ENCODE peak calls at places on chromosomes 7 and 10, in four cellular contexts. E is K562, D is GM12878, M is HepG2. K is an unnamed sample.

GRCh38 chr7:144821069-144821468 is 14.8 kb downstream of the TPK1 start:
- DNase-seq in D (peak; percentile 36), M (no peak), E (no peak), K (no peak)

GRCh38 chr10:133438711-133439273 is 14.4 kb upstream of the SPRN start:
- DNase-seq in D (peak; percentile 16), E (peak; percentile 55), M (peak; percentile 17), K (peak; percentile 38)

GRCh38 chr7:27163776-27164380 is 1.5 kb downstream of the HOXA9 start:
- DNase-seq in E (no peak), M (no peak), D (no peak), K (no peak)

GRCh38 chr7:73817121-73817520 is 13.7 kb upstream of the CLDN4 start:
- DNase-seq in D (no peak), M (no peak), E (no peak), K (no peak)

GRCh38 chr10:104334965-104335650 is 3.2 kb downstream of the ITPRIP start:
- DNase-seq in D (no peak), M (no peak), E (no peak), K (no peak)

GRCh38 chr10:93436577-93436976 is 45.6 kb downstream of the MYOF start:
- DNase-seq in E (no peak), D (no peak), M (no peak), K (peak; percentile 20)

GRCh38 chr7:97845622-97846203 is 26.5 kb downstream of the ASNS start:
- DNase-seq in M (peak; percentile 9), D (no peak), E (peak; percentile 47), K (peak; percentile 55)

GRCh38 chr7:42096681-42097637 is 140.1 kb downstream of the GLI3 start:
- DNase-seq in E (no peak), M (no peak), D (no peak), K (no peak)

GRCh38 chr7:153388611-153389010 is 629.1 kb downstream of the ACTR3B start:
- DNase-seq in E (no peak), M (no peak), D (no peak), K (no peak)

GRCh38 chr10:3186365-3186764 is 13.8 kb upstream of the PITRM1 start:
- DNase-seq in M (no peak), E (no peak), D (no peak), K (no peak)

GRCh38 chr7:23065974-23066373 is 39.6 kb upstream of the KLHL7 start:
- DNase-seq in D (no peak), M (no peak), E (no peak), K (no peak)

GRCh38 chr10:95363303-95363912 is 72.6 kb upstream of the PDLIM1 start:
- DNase-seq in E (peak; percentile 74), M (peak; percentile 71), D (peak; percentile 50), K (peak; percentile 85)

GRCh38 chr10:51144161-51144781 is 70.0 kb downstream of the PRKG1 start:
- DNase-seq in E (no peak), D (no peak), M (no peak), K (no peak)
- TF ChIP-seq CREB1 in E (no peak), D (no peak), M (no peak), K (no peak)

DNA sequence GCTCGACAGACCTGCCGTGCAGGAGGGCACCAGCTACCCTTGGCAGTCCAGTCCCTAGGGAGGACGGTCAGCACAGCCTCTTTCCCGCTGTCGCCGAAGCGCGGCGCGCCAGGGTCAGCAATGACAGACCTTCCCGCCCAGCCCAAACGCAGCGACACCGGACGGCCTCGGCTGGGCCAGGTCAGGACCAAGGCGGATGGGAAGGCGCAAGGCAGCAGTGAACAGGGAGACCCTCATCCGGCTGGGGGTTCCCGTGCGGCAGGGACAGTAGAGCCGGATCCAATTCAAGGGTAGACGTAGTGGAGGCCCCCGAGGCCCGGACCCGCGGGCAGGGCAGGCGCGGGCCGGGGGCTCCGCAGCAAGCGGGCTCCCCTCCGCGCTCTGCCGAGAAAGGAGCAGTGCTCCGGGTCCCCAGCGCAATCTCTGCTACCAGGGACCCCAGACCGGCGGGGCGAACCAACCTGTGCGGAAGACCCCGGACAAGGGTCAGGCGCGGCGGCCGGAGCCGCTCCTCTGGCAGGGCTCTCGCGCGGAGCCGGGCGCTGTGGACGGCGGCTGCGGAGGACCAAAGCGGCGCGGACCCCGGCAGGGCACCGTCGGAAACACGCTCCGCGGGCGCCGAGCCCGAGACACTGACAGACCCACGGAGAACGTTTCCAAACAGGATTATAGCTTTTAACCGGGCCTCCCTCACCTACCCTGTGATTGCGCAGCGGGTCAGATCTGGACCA is at the start of gene SEC31B:
- DNase-seq in E (no peak), D (no peak), M (peak; percentile 50), K (peak; percentile 76)
- TF ChIP-seq REST in E (no peak), D (no peak), M (no peak), K (no peak)

GRCh38 chr7:156543699-156544098 is 96.9 kb upstream of the RNF32 start:
- DNase-seq in D (no peak), E (no peak), M (no peak), K (no peak)

GRCh38 chr7:156544199-156544598 is 96.4 kb upstream of the RNF32 start:
- DNase-seq in M (no peak), E (peak; percentile 42), D (no peak), K (no peak)

GRCh38 chr7:156547884-156548561 is 92.6 kb upstream of the RNF32 start:
- DNase-seq in E (no peak), M (no peak), D (peak; percentile 42), K (no peak)

GRCh38 chr7:156545989-156546388 is 94.6 kb upstream of the RNF32 start:
- DNase-seq in D (no peak), M (no peak), E (no peak), K (no peak)

DNA sequence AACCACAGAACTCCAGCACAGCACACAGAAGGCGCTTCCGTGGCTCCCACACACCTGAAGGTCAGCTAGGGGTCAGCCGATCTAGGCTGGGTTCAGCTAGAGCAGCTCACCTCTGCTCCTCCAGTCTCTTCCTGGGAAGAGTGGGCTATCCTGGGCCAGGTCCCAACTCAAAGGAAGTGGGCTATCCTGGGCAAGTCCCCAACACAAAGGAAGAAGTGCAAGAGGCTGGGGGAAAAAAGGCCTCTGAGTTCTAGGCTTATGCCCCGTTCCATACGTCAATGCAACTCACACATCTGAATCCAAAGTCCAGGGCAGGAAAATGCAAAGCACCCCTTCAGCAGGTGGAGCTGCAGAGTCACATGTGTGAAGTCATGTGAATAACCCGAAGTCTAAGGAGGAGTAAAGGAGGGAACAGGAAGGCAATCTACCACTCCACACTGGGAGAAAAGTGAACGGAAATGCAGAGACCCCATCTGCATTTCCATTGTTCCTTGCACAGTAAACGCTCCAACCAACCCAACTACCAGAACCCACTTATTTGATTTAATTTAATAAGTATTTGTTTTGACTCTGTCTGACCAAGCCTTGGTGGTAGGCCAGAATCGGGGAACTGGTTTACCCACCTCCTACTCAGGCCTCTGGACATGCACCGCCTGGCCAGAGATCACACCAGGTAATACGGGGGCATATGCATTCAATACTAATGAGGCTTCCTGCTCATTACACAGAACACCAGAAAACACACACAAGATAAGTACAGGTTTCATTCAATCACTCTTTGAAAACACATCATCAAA is 95.5 kb upstream of the RNF32 start:
- DNase-seq in E (peak; percentile 27), M (peak; percentile 60), D (no peak), K (no peak)
- TF ChIP-seq CREB1 in E (no peak), M (no peak), D (no peak), K (no peak)

GRCh38 chr7:45592230-45592991 is 18.2 kb downstream of the ADCY1 start:
- DNase-seq in M (no peak), E (no peak), D (no peak), K (no peak)

GRCh38 chr7:45589915-45590678 is 15.9 kb downstream of the ADCY1 start:
- DNase-seq in E (no peak), M (no peak), D (no peak), K (no peak)

GRCh38 chr7:45589061-45589460 is 14.9 kb downstream of the ADCY1 start:
- DNase-seq in M (no peak), E (no peak), D (no peak), K (no peak)

GRCh38 chr7:45591101-45591906 is 17.1 kb downstream of the ADCY1 start:
- DNase-seq in M (no peak), D (no peak), E (no peak), K (no peak)

GRCh38 chr7:45590679-45591057 is 16.5 kb downstream of the ADCY1 start:
- DNase-seq in E (no peak), M (no peak), D (no peak), K (no peak)
- TF ChIP-seq REST in E (no peak), M (peak; percentile 9), D (no peak), K (peak; percentile 56)

DNA sequence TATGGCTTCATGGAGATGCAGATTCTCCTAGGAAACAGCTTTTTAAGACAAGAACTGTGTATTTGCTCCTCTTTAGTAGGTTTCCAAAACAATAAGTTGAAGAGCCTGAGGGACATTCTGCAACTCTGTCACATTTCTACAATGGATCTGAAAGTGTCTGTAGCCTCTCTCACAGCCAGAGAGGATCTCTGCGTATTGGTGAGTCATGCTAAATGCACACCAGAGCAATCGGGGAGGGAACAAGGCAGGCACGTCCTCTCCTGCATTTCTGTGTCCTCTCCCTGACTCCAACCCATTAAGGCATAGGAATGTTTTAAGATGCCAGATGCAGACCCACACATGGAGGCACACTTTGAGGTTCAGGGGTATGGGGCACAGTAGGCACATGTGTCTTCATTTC is 1126.4 kb upstream of the GHITM start:
- DNase-seq in M (no peak), E (no peak), D (no peak), K (no peak)
- TF ChIP-seq CREB1 in M (no peak), E (no peak), D (no peak), K (no peak)

DNA sequence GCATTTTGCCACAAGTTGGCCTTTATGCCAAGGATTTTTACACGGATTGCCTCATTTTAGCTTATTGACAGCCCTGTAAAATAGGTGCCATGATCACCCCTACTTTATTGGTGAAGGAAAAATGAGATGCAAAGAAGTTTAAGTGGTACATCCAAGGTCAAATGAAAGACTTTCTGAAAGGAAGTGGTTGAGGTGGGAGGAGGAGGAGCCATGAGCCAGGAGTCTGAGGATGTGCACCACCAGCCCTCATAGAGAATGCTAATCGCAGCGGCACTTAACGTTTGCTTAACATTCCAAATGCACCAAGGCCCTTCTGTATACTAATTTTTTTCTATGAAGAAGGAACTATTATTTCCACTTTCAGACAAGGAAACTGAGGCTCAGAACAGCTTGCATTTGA is 31.0 kb upstream of the LRRC18 start:
- DNase-seq in M (no peak), E (no peak), D (no peak), K (no peak)
- TF ChIP-seq REST in M (no peak), E (no peak), D (no peak), K (no peak)

K was measured in GM23338.